ENCODE peak calls at places on chromosomes 2 and 18, in ten cellular contexts. One of them, this sample, is unnamed.

GRCh38 chr2:30150786-30151185 is 4.0 kb downstream of the YPEL5 start:
- DNase-seq in heart left ventricle: no peak
- DNase-seq in HCT116: no peak
- DNase-seq in GM23248: no peak
- DNase-seq in K562: no peak
- DNase-seq in aorta: no peak
- DNase-seq in spleen: no peak
- DNase-seq in cardiac muscle cell: no peak
- DNase-seq in PC-3: no peak
- DNase-seq in fibroblast of lung: no peak
- DNase-seq in this sample: no peak

GRCh38 chr2:233556756-233557736 is 9.5 kb downstream of the USP40 start:
- DNase-seq in HCT116: no peak
- DNase-seq in aorta: no peak
- DNase-seq in fibroblast of lung: peak; percentile 81
- DNase-seq in spleen: no peak
- DNase-seq in K562: no peak
- DNase-seq in GM23248: peak; percentile 61
- DNase-seq in PC-3: peak; percentile 65
- DNase-seq in cardiac muscle cell: no peak
- DNase-seq in heart left ventricle: no peak
- DNase-seq in this sample: no peak

GRCh38 chr2:232030229-232030628 is 68.7 kb downstream of the DIS3L2 start:
- DNase-seq in aorta: no peak
- DNase-seq in PC-3: peak; percentile 10
- DNase-seq in GM23248: no peak
- DNase-seq in spleen: no peak
- DNase-seq in K562: no peak
- DNase-seq in fibroblast of lung: no peak
- DNase-seq in heart left ventricle: no peak
- DNase-seq in cardiac muscle cell: no peak
- DNase-seq in HCT116: no peak
- DNase-seq in this sample: no peak

GRCh38 chr2:158049129-158049855 is 52.4 kb upstream of the UPP2 start:
- DNase-seq in heart left ventricle: no peak
- DNase-seq in spleen: no peak
- DNase-seq in GM23248: no peak
- DNase-seq in cardiac muscle cell: no peak
- DNase-seq in fibroblast of lung: no peak
- DNase-seq in PC-3: no peak
- DNase-seq in K562: no peak
- DNase-seq in aorta: no peak
- DNase-seq in HCT116: no peak
- DNase-seq in this sample: no peak

GRCh38 chr18:13558132-13558531 is 168.2 kb downstream of the FAM210A start:
- DNase-seq in spleen: no peak
- DNase-seq in K562: peak; percentile 47
- DNase-seq in heart left ventricle: peak; percentile 69
- DNase-seq in aorta: no peak
- DNase-seq in cardiac muscle cell: peak; percentile 72
- DNase-seq in GM23248: peak; percentile 49
- DNase-seq in PC-3: peak; percentile 59
- DNase-seq in HCT116: peak; percentile 31
- DNase-seq in fibroblast of lung: peak; percentile 29
- DNase-seq in this sample: peak; percentile 27

GRCh38 chr2:218658671-218659257 is 659 bp downstream of the ZNF142 start:
- DNase-seq in PC-3: peak; percentile 76
- DNase-seq in heart left ventricle: no peak
- DNase-seq in fibroblast of lung: peak; percentile 36
- DNase-seq in cardiac muscle cell: peak; percentile 37
- DNase-seq in GM23248: peak; percentile 80
- DNase-seq in spleen: no peak
- DNase-seq in aorta: no peak
- DNase-seq in K562: peak; percentile 51
- DNase-seq in HCT116: peak; percentile 66
- DNase-seq in this sample: peak; percentile 25

GRCh38 chr2:209240204-209240603 is 183.6 kb upstream of the MAP2 start:
- DNase-seq in heart left ventricle: no peak
- DNase-seq in PC-3: no peak
- DNase-seq in HCT116: no peak
- DNase-seq in cardiac muscle cell: no peak
- DNase-seq in fibroblast of lung: no peak
- DNase-seq in spleen: no peak
- DNase-seq in K562: no peak
- DNase-seq in GM23248: no peak
- DNase-seq in aorta: no peak
- DNase-seq in this sample: no peak

GRCh38 chr2:169877406-169877805 is 50.2 kb downstream of the UBR3 start:
- DNase-seq in K562: no peak
- DNase-seq in heart left ventricle: no peak
- DNase-seq in aorta: no peak
- DNase-seq in spleen: no peak
- DNase-seq in fibroblast of lung: peak; percentile 15
- DNase-seq in HCT116: peak; percentile 10
- DNase-seq in GM23248: peak; percentile 16
- DNase-seq in PC-3: peak; percentile 33
- DNase-seq in cardiac muscle cell: peak; percentile 25
- DNase-seq in this sample: no peak

GRCh38 chr2:225737556-225737955 is 338.0 kb downstream of the NYAP2 start:
- DNase-seq in fibroblast of lung: peak; percentile 78
- DNase-seq in cardiac muscle cell: no peak
- DNase-seq in spleen: no peak
- DNase-seq in PC-3: peak; percentile 83
- DNase-seq in K562: no peak
- DNase-seq in heart left ventricle: no peak
- DNase-seq in GM23248: peak; percentile 46
- DNase-seq in aorta: no peak
- DNase-seq in HCT116: no peak
- DNase-seq in this sample: no peak

GRCh38 chr2:27038631-27039339 is 6.0 kb downstream of the TMEM214 start:
- DNase-seq in HCT116: no peak
- DNase-seq in heart left ventricle: no peak
- DNase-seq in PC-3: no peak
- DNase-seq in fibroblast of lung: no peak
- DNase-seq in K562: no peak
- DNase-seq in spleen: peak; percentile 58
- DNase-seq in GM23248: no peak
- DNase-seq in aorta: no peak
- DNase-seq in cardiac muscle cell: no peak
- DNase-seq in this sample: no peak

GRCh38 chr2:27039426-27039825 is 6.7 kb downstream of the TMEM214 start:
- DNase-seq in HCT116: no peak
- DNase-seq in aorta: no peak
- DNase-seq in GM23248: no peak
- DNase-seq in heart left ventricle: peak; percentile 10
- DNase-seq in cardiac muscle cell: no peak
- DNase-seq in K562: no peak
- DNase-seq in spleen: peak; percentile 64
- DNase-seq in PC-3: no peak
- DNase-seq in fibroblast of lung: no peak
- DNase-seq in this sample: no peak

GRCh38 chr2:27039871-27040270 is 7.1 kb downstream of the TMEM214 start:
- DNase-seq in cardiac muscle cell: no peak
- DNase-seq in HCT116: no peak
- DNase-seq in fibroblast of lung: no peak
- DNase-seq in K562: no peak
- DNase-seq in heart left ventricle: peak; percentile 5
- DNase-seq in aorta: no peak
- DNase-seq in spleen: peak; percentile 59
- DNase-seq in PC-3: no peak
- DNase-seq in GM23248: no peak
- DNase-seq in this sample: no peak

GRCh38 chr2:27040282-27040681 is 7.5 kb downstream of the TMEM214 start:
- DNase-seq in PC-3: no peak
- DNase-seq in GM23248: no peak
- DNase-seq in heart left ventricle: peak; percentile 19
- DNase-seq in fibroblast of lung: no peak
- DNase-seq in aorta: no peak
- DNase-seq in HCT116: no peak
- DNase-seq in spleen: peak; percentile 62
- DNase-seq in cardiac muscle cell: no peak
- DNase-seq in K562: no peak
- DNase-seq in this sample: no peak

GRCh38 chr2:27038012-27038411 is 5.2 kb downstream of the TMEM214 start:
- DNase-seq in K562: no peak
- DNase-seq in spleen: no peak
- DNase-seq in HCT116: no peak
- DNase-seq in aorta: no peak
- DNase-seq in heart left ventricle: no peak
- DNase-seq in cardiac muscle cell: no peak
- DNase-seq in fibroblast of lung: no peak
- DNase-seq in GM23248: no peak
- DNase-seq in PC-3: no peak
- DNase-seq in this sample: no peak
- H3K36me3 ChIP-seq in K562: peaks cover 95% of the 10 kb centered on the region
- H3K36me3 ChIP-seq in spleen: peaks cover 5% of the 10 kb centered on the region
- H3K36me3 ChIP-seq in HCT116: peaks cover 53% of the 10 kb centered on the region
- H3K36me3 ChIP-seq in aorta: no peaks in the 10 kb centered on the region
- H3K36me3 ChIP-seq in heart left ventricle: peaks cover 69% of the 10 kb centered on the region
- H3K36me3 ChIP-seq in cardiac muscle cell: peaks cover 41% of the 10 kb centered on the region
- H3K36me3 ChIP-seq in fibroblast of lung: peaks cover 51% of the 10 kb centered on the region
- H3K36me3 ChIP-seq in GM23248: peaks cover 68% of the 10 kb centered on the region
- H3K36me3 ChIP-seq in PC-3: peaks cover 62% of the 10 kb centered on the region
- H3K36me3 ChIP-seq in this sample: peaks cover 43% of the 10 kb centered on the region

DNA sequence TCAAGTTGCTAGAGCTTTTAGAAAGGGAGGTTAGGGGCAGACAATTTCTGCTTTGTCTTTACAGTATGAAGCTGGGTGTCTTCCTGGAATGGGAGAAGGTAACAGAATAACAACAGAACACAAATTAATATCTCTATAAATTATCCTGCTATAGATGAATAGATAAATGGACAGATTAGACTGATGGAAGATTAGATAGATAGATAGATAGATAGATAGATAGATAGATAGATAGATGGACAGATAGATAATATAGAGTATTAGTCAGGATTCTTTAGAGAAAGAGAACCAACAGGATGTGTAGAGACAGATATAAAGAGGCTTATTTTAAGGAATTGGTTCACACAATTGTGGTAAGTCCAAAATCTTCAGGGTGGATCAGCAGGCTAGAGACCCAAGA is 302.2 kb downstream of the BCL11A start:
- DNase-seq in K562: no peak
- DNase-seq in cardiac muscle cell: no peak
- DNase-seq in HCT116: no peak
- DNase-seq in fibroblast of lung: no peak
- DNase-seq in heart left ventricle: no peak
- DNase-seq in spleen: no peak
- DNase-seq in GM23248: no peak
- DNase-seq in PC-3: no peak
- DNase-seq in aorta: no peak
- DNase-seq in this sample: no peak
- H3K9me3 ChIP-seq in K562: no peaks in the 10 kb centered on the region
- H3K9me3 ChIP-seq in cardiac muscle cell: no peaks in the 10 kb centered on the region
- H3K9me3 ChIP-seq in HCT116: no peaks in the 10 kb centered on the region
- H3K9me3 ChIP-seq in fibroblast of lung: no peaks in the 10 kb centered on the region
- H3K9me3 ChIP-seq in heart left ventricle: no peaks in the 10 kb centered on the region
- H3K9me3 ChIP-seq in spleen: no peaks in the 10 kb centered on the region
- H3K9me3 ChIP-seq in GM23248: no peaks in the 10 kb centered on the region
- H3K9me3 ChIP-seq in PC-3: no peaks in the 10 kb centered on the region
- H3K9me3 ChIP-seq in aorta: no peaks in the 10 kb centered on the region
- H3K9me3 ChIP-seq in this sample: no peaks in the 10 kb centered on the region

DNA sequence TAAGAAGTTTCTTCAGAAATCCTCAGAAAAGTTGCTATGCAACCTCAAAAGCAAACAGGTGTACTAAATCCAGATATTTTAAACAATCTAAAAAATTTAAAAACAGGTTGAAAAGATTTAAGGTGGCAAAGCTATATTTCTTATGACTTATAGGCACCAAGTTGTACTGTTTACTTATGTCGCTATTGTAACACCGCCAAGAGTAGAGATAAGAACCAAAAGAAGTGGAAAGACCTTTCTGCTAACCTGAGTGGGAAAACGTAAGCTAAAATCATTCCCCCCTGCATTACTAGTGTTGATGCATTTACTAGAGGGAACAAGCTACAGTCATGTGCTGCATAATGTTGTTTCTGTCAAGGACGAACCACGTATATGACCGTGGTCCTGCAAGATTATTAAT is 83.1 kb downstream of the TRIP12 start:
- DNase-seq in K562: no peak
- DNase-seq in fibroblast of lung: no peak
- DNase-seq in HCT116: no peak
- DNase-seq in PC-3: no peak
- DNase-seq in spleen: no peak
- DNase-seq in GM23248: no peak
- DNase-seq in cardiac muscle cell: no peak
- DNase-seq in aorta: no peak
- DNase-seq in heart left ventricle: no peak
- DNase-seq in this sample: no peak
- H3K36me3 ChIP-seq in K562: peaks cover 43% of the 10 kb centered on the region
- H3K36me3 ChIP-seq in fibroblast of lung: peaks cover 5% of the 10 kb centered on the region
- H3K36me3 ChIP-seq in HCT116: no peaks in the 10 kb centered on the region
- H3K36me3 ChIP-seq in PC-3: peaks cover 12% of the 10 kb centered on the region
- H3K36me3 ChIP-seq in spleen: no peaks in the 10 kb centered on the region
- H3K36me3 ChIP-seq in GM23248: peaks cover 61% of the 10 kb centered on the region
- H3K36me3 ChIP-seq in cardiac muscle cell: peaks cover 17% of the 10 kb centered on the region
- H3K36me3 ChIP-seq in aorta: no peaks in the 10 kb centered on the region
- H3K36me3 ChIP-seq in heart left ventricle: peaks cover 75% of the 10 kb centered on the region
- H3K36me3 ChIP-seq in this sample: no peaks in the 10 kb centered on the region

GRCh38 chr2:95185197-95185596 is 19.6 kb downstream of the ZNF2 start:
- DNase-seq in K562: no peak
- DNase-seq in heart left ventricle: no peak
- DNase-seq in cardiac muscle cell: no peak
- DNase-seq in GM23248: no peak
- DNase-seq in PC-3: no peak
- DNase-seq in aorta: no peak
- DNase-seq in fibroblast of lung: no peak
- DNase-seq in spleen: no peak
- DNase-seq in HCT116: no peak
- DNase-seq in this sample: no peak

GRCh38 chr2:95179451-95179850 is 13.8 kb downstream of the ZNF2 start:
- DNase-seq in aorta: no peak
- DNase-seq in heart left ventricle: peak; percentile 77
- DNase-seq in GM23248: no peak
- DNase-seq in spleen: no peak
- DNase-seq in PC-3: no peak
- DNase-seq in fibroblast of lung: no peak
- DNase-seq in K562: no peak
- DNase-seq in cardiac muscle cell: no peak
- DNase-seq in HCT116: no peak
- DNase-seq in this sample: no peak

GRCh38 chr2:95185973-95186372 is 20.4 kb downstream of the ZNF2 start:
- DNase-seq in PC-3: no peak
- DNase-seq in cardiac muscle cell: no peak
- DNase-seq in heart left ventricle: no peak
- DNase-seq in GM23248: no peak
- DNase-seq in fibroblast of lung: no peak
- DNase-seq in HCT116: no peak
- DNase-seq in K562: no peak
- DNase-seq in spleen: no peak
- DNase-seq in aorta: no peak
- DNase-seq in this sample: no peak

DNA sequence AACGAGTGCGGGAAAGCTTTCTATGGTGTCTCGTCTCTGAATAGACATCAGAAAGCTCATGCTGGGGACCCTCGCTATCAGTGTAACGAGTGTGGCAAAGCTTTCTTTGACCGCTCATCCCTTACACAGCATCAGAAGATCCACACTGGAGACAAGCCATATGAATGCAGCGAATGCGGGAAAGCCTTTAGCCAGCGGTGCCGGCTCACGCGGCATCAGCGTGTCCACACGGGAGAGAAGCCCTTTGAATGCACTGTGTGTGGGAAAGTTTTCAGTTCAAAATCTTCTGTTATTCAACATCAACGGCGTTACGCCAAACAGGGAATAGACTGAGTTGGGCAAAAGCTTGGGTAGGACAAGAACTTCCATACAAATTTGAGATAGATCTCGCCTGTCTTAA is 16.2 kb downstream of the ZNF2 start:
- DNase-seq in heart left ventricle: no peak
- DNase-seq in aorta: no peak
- DNase-seq in GM23248: no peak
- DNase-seq in fibroblast of lung: no peak
- DNase-seq in PC-3: no peak
- DNase-seq in cardiac muscle cell: no peak
- DNase-seq in HCT116: no peak
- DNase-seq in spleen: no peak
- DNase-seq in K562: no peak
- DNase-seq in this sample: no peak
- H3K9me3 ChIP-seq in heart left ventricle: peaks cover 10% of the 10 kb centered on the region
- H3K9me3 ChIP-seq in aorta: peaks cover 14% of the 10 kb centered on the region
- H3K9me3 ChIP-seq in GM23248: no peaks in the 10 kb centered on the region
- H3K9me3 ChIP-seq in fibroblast of lung: no peaks in the 10 kb centered on the region
- H3K9me3 ChIP-seq in PC-3: no peaks in the 10 kb centered on the region
- H3K9me3 ChIP-seq in cardiac muscle cell: no peaks in the 10 kb centered on the region
- H3K9me3 ChIP-seq in HCT116: no peaks in the 10 kb centered on the region
- H3K9me3 ChIP-seq in spleen: no peaks in the 10 kb centered on the region
- H3K9me3 ChIP-seq in K562: peaks cover 2% of the 10 kb centered on the region
- H3K9me3 ChIP-seq in this sample: no peaks in the 10 kb centered on the region